ENCODE peak calls at places on chromosomes 12 and 14, in eight cellular contexts. One of them, this sample, is unnamed.

GRCh38 chr12:52598966-52599365 is 2.3 kb downstream of the KRT72 start:
- DNase-seq in sigmoid colon: no peak
- DNase-seq in suprapubic skin: no peak
- DNase-seq in stomach: no peak
- DNase-seq in H1: no peak
- DNase-seq in ovary: no peak
- DNase-seq in A549: no peak
- DNase-seq in tibial nerve: no peak
- DNase-seq in this sample: no peak

GRCh38 chr12:120368789-120369475 is at the start of gene MSI1:
- DNase-seq in sigmoid colon: no peak
- DNase-seq in stomach: no peak
- DNase-seq in tibial nerve: no peak
- DNase-seq in H1: peak; percentile 66
- DNase-seq in ovary: no peak
- DNase-seq in suprapubic skin: no peak
- DNase-seq in A549: no peak
- DNase-seq in this sample: no peak

GRCh38 chr12:25388216-25388615 is 137.5 kb upstream of the KRAS start:
- DNase-seq in stomach: no peak
- DNase-seq in sigmoid colon: no peak
- DNase-seq in H1: no peak
- DNase-seq in suprapubic skin: no peak
- DNase-seq in tibial nerve: no peak
- DNase-seq in A549: no peak
- DNase-seq in ovary: no peak
- DNase-seq in this sample: no peak

GRCh38 chr12:2498961-2499500 is 295.7 kb upstream of the FKBP4 start:
- DNase-seq in sigmoid colon: peak; percentile 33
- DNase-seq in suprapubic skin: no peak
- DNase-seq in tibial nerve: no peak
- DNase-seq in ovary: no peak
- DNase-seq in A549: no peak
- DNase-seq in H1: no peak
- DNase-seq in stomach: peak; percentile 74
- DNase-seq in this sample: no peak

GRCh38 chr12:3049596-3050314 is 27.4 kb upstream of the TSPAN9 start:
- DNase-seq in ovary: peak; percentile 54
- DNase-seq in A549: no peak
- DNase-seq in tibial nerve: no peak
- DNase-seq in stomach: no peak
- DNase-seq in H1: no peak
- DNase-seq in sigmoid colon: no peak
- DNase-seq in suprapubic skin: no peak
- DNase-seq in this sample: no peak

GRCh38 chr14:73269729-73270651 is 32.7 kb downstream of the PAPLN start:
- DNase-seq in A549: no peak
- DNase-seq in H1: no peak
- DNase-seq in sigmoid colon: peak; percentile 68
- DNase-seq in suprapubic skin: peak; percentile 64
- DNase-seq in stomach: peak; percentile 64
- DNase-seq in tibial nerve: no peak
- DNase-seq in ovary: peak; percentile 77
- DNase-seq in this sample: no peak

GRCh38 chr12:25903603-25904245 is 54.8 kb upstream of the RASSF8 start:
- DNase-seq in suprapubic skin: no peak
- DNase-seq in stomach: no peak
- DNase-seq in A549: no peak
- DNase-seq in H1: no peak
- DNase-seq in tibial nerve: no peak
- DNase-seq in sigmoid colon: no peak
- DNase-seq in ovary: no peak
- DNase-seq in this sample: no peak

GRCh38 chr12:19115285-19115684 is 14.2 kb upstream of the PLEKHA5 start:
- DNase-seq in sigmoid colon: no peak
- DNase-seq in tibial nerve: no peak
- DNase-seq in suprapubic skin: no peak
- DNase-seq in stomach: no peak
- DNase-seq in ovary: no peak
- DNase-seq in H1: no peak
- DNase-seq in A549: no peak
- DNase-seq in this sample: no peak

GRCh38 chr14:94066089-94066676 is 14.8 kb downstream of the DDX24 start:
- DNase-seq in tibial nerve: no peak
- DNase-seq in suprapubic skin: no peak
- DNase-seq in A549: no peak
- DNase-seq in ovary: peak; percentile 50
- DNase-seq in stomach: no peak
- DNase-seq in sigmoid colon: no peak
- DNase-seq in H1: no peak
- DNase-seq in this sample: no peak

GRCh38 chr12:104220931-104221330 is 5.4 kb downstream of the TXNRD1 start:
- DNase-seq in H1: peak; percentile 20
- DNase-seq in stomach: no peak
- DNase-seq in A549: no peak
- DNase-seq in ovary: no peak
- DNase-seq in suprapubic skin: no peak
- DNase-seq in sigmoid colon: no peak
- DNase-seq in tibial nerve: no peak
- DNase-seq in this sample: peak; percentile 39

GRCh38 chr12:113981876-113982275 is 15.8 kb upstream of the RBM19 start:
- DNase-seq in A549: no peak
- DNase-seq in H1: no peak
- DNase-seq in stomach: no peak
- DNase-seq in suprapubic skin: no peak
- DNase-seq in ovary: no peak
- DNase-seq in sigmoid colon: no peak
- DNase-seq in tibial nerve: no peak
- DNase-seq in this sample: no peak
- H3K27ac ChIP-seq in A549: no peak overlapping the region
- H3K27ac ChIP-seq in H1: no peak overlapping the region
- H3K27ac ChIP-seq in stomach: no peak overlapping the region
- H3K27ac ChIP-seq in suprapubic skin: no peak overlapping the region
- H3K27ac ChIP-seq in ovary: no peak overlapping the region
- H3K27ac ChIP-seq in sigmoid colon: no peak overlapping the region
- H3K27ac ChIP-seq in tibial nerve: no peak overlapping the region
- H3K27ac ChIP-seq in this sample: no peak overlapping the region

GRCh38 chr12:94265966-94266365 is 117.6 kb downstream of the PLXNC1 start:
- DNase-seq in sigmoid colon: no peak
- DNase-seq in tibial nerve: no peak
- DNase-seq in H1: no peak
- DNase-seq in A549: no peak
- DNase-seq in ovary: no peak
- DNase-seq in stomach: no peak
- DNase-seq in suprapubic skin: no peak
- DNase-seq in this sample: no peak

GRCh38 chr12:94265521-94265920 is 117.1 kb downstream of the PLXNC1 start:
- DNase-seq in A549: no peak
- DNase-seq in sigmoid colon: no peak
- DNase-seq in suprapubic skin: no peak
- DNase-seq in tibial nerve: no peak
- DNase-seq in H1: no peak
- DNase-seq in ovary: no peak
- DNase-seq in stomach: no peak
- DNase-seq in this sample: no peak

GRCh38 chr12:94266796-94267529 is 118.6 kb downstream of the PLXNC1 start:
- DNase-seq in A549: no peak
- DNase-seq in H1: no peak
- DNase-seq in ovary: no peak
- DNase-seq in tibial nerve: peak; percentile 53
- DNase-seq in suprapubic skin: no peak
- DNase-seq in stomach: no peak
- DNase-seq in sigmoid colon: no peak
- DNase-seq in this sample: no peak

GRCh38 chr12:94267530-94267877 is 119.1 kb downstream of the PLXNC1 start:
- DNase-seq in H1: no peak
- DNase-seq in ovary: no peak
- DNase-seq in A549: no peak
- DNase-seq in sigmoid colon: no peak
- DNase-seq in tibial nerve: peak; percentile 43
- DNase-seq in stomach: no peak
- DNase-seq in suprapubic skin: no peak
- DNase-seq in this sample: no peak

DNA sequence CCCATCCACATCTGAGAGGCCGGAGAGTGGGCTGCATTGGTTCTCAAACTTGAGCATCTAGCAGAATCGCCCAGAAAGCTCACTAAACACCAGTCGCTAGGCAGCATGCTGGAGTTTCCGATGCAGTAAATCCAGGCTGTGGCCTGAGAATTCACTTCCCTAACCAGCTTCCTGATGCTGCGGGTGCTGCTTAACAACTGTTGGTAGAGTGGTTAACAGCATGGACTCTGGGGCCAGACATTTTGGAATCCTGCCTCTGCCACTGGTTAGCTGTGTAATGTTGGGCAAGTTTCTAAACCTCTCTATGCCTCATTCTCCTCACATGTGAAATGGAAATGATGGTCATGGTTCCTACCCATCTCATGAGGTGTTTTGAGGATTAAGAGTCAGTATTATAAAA is 118.0 kb downstream of the PLXNC1 start:
- DNase-seq in ovary: no peak
- DNase-seq in suprapubic skin: no peak
- DNase-seq in stomach: no peak
- DNase-seq in H1: no peak
- DNase-seq in sigmoid colon: no peak
- DNase-seq in tibial nerve: no peak
- DNase-seq in A549: no peak
- DNase-seq in this sample: no peak
- H3K4me1 ChIP-seq in ovary: peaks cover 10% of the 10 kb centered on the region
- H3K4me1 ChIP-seq in suprapubic skin: peaks cover 53% of the 10 kb centered on the region
- H3K4me1 ChIP-seq in stomach: peaks cover 43% of the 10 kb centered on the region
- H3K4me1 ChIP-seq in H1: peaks cover 30% of the 10 kb centered on the region
- H3K4me1 ChIP-seq in sigmoid colon: no peaks in the 10 kb centered on the region
- H3K4me1 ChIP-seq in tibial nerve: peaks cover 26% of the 10 kb centered on the region
- H3K4me1 ChIP-seq in A549: peaks cover 8% of the 10 kb centered on the region
- H3K4me1 ChIP-seq in this sample: peaks cover 52% of the 10 kb centered on the region

DNA sequence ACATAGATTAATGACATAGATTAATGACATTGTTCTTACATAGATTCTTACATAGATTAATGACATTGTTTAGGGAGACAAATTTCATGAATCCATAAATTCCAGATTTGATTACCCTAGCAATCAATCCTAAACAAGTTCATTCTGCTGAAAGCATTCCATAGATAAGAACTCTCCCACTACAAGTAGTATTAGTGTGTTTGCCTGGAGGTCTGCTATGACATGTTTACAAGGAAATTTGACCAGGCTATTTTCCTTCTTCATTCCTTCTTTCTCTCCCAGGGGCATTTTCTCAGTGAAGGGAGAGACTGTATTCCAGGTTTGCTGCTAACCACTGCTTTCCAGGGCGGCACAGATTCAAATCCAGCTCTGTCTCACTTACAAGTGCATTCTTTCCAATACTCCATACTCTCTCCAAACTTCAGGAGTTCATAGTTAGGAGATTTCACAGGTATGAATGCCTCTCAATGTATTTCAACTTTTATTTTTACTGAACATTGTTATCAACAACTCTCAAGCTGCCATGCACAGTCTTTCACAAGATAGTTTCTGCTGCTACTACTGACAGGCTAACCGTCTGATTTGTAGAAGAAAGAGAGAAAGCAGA is 134.5 kb downstream of the SLC38A1 start:
- DNase-seq in A549: no peak
- DNase-seq in ovary: no peak
- DNase-seq in tibial nerve: no peak
- DNase-seq in suprapubic skin: no peak
- DNase-seq in H1: no peak
- DNase-seq in sigmoid colon: no peak
- DNase-seq in stomach: no peak
- DNase-seq in this sample: no peak
- TF ChIP-seq EP300 in A549: no peak
- TF ChIP-seq EP300 in ovary: no peak
- TF ChIP-seq EP300 in tibial nerve: no peak
- TF ChIP-seq EP300 in suprapubic skin: no peak
- TF ChIP-seq EP300 in H1: no peak
- TF ChIP-seq EP300 in sigmoid colon: no peak
- TF ChIP-seq EP300 in stomach: no peak
- TF ChIP-seq EP300 in this sample: no peak

GRCh38 chr14:23066855-23067744 is 9.8 kb upstream of the CDH24 start:
- DNase-seq in suprapubic skin: no peak
- DNase-seq in sigmoid colon: no peak
- DNase-seq in A549: no peak
- DNase-seq in H1: no peak
- DNase-seq in tibial nerve: no peak
- DNase-seq in stomach: no peak
- DNase-seq in ovary: peak; percentile 36
- DNase-seq in this sample: no peak

GRCh38 chr14:23069413-23069806 is 12.1 kb upstream of the CDH24 start:
- DNase-seq in tibial nerve: no peak
- DNase-seq in stomach: no peak
- DNase-seq in A549: no peak
- DNase-seq in H1: no peak
- DNase-seq in suprapubic skin: no peak
- DNase-seq in sigmoid colon: no peak
- DNase-seq in ovary: peak; percentile 36
- DNase-seq in this sample: no peak

GRCh38 chr14:23068792-23069412 is 11.6 kb upstream of the CDH24 start:
- DNase-seq in H1: peak; percentile 85
- DNase-seq in tibial nerve: peak; percentile 89
- DNase-seq in suprapubic skin: no peak
- DNase-seq in ovary: peak; percentile 78
- DNase-seq in sigmoid colon: peak; percentile 90
- DNase-seq in stomach: peak; percentile 84
- DNase-seq in A549: peak; percentile 95
- DNase-seq in this sample: no peak

GRCh38 chr14:23066368-23066767 is 9.0 kb upstream of the CDH24 start:
- DNase-seq in H1: no peak
- DNase-seq in tibial nerve: no peak
- DNase-seq in suprapubic skin: no peak
- DNase-seq in A549: no peak
- DNase-seq in stomach: no peak
- DNase-seq in ovary: no peak
- DNase-seq in sigmoid colon: no peak
- DNase-seq in this sample: no peak

DNA sequence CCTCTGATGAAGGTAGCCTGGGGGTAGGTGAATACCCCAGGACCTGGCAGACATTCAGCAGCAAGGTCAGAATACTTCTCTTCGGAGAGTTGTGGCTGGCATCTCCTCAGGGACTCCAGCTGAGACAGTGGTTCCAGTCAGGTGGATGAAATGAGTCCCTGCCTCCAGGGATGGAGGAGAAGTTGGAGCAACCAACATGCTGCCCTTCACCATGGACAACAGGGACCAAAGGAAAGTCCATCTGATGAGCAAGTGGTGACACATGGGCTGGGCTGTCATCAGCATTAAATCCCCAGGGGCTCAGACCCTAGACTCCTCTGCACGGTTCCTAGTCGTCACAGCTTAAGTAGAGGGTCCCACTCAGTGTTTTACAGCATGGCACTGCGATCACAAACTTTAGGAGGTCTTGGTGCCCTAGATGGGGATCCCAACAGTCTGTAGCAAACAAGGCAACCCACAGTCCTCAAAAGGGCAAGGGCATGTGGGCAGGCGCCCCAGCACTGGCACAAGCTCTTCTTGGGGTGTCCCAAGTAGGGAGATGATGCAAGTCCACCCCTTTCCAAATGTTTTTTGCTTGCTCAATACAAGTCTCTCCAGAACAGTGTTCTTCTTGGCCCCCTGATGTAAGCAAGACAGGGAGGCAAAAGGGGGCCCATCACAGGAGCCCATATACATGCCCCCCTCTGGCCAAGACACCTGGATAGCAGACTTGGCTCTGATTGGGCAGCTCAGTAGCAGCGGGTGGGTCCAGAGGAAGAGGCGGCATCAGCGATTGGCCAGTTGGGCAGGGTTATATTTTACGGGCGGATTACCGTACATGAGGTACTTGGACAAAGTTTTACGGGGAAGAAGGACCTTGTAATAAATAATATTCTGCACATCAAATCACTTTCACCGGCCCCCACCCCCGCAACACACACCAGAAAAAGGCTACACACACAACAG is 10.8 kb upstream of the CDH24 start:
- DNase-seq in stomach: no peak
- DNase-seq in tibial nerve: no peak
- DNase-seq in H1: no peak
- DNase-seq in suprapubic skin: no peak
- DNase-seq in ovary: peak; percentile 40
- DNase-seq in A549: no peak
- DNase-seq in sigmoid colon: no peak
- DNase-seq in this sample: no peak
- H3K27ac ChIP-seq in stomach: peak overlapping the region; percentile 86
- H3K27ac ChIP-seq in tibial nerve: no peak overlapping the region
- H3K27ac ChIP-seq in H1: peak overlapping the region; percentile 24
- H3K27ac ChIP-seq in suprapubic skin: no peak overlapping the region
- H3K27ac ChIP-seq in ovary: no peak overlapping the region
- H3K27ac ChIP-seq in A549: peak overlapping the region; percentile 34
- H3K27ac ChIP-seq in sigmoid colon: no peak overlapping the region
- H3K27ac ChIP-seq in this sample: peak overlapping the region; percentile 6